ENCODE peak calls at places on chromosomes 11 and 22, in nine cellular contexts. M is activated CD8-positive, alpha-beta memory T cell treated with anti-CD3 and anti-CD28 coated beads, Interleukin-2, amount 10 ng/mL, durations not matched to agents 7 days and 5 days; I is body of pancreas; A is GM04503; Y is left cardiac atrium; L is ecto neural progenitor cell; T is NCI-H2029 treated with DMSO at 0.1 percent for 48 hours; R is stomach; N is HuH-7.5. H is an unnamed sample.

GRCh38 chr22:27185903-27186302 is 528.5 kb downstream of the MIAT start:
- DNase-seq in M (no peak), I (no peak), A (no peak), Y (no peak), L (no peak), T (no peak), R (no peak), N (no peak), H (no peak)

GRCh38 chr11:134293119-134294113 is 17.2 kb downstream of the GLB1L3 start:
- DNase-seq in M (no peak), I (no peak), A (no peak), Y (no peak), L (no peak), T (no peak), R (no peak), N (no peak), H (no peak)

GRCh38 chr11:105757107-105757506 is 147.2 kb downstream of the GRIA4 start:
- DNase-seq in M (no peak), I (no peak), A (no peak), Y (no peak), L (no peak), T (no peak), R (no peak), N (no peak), H (no peak)

GRCh38 chr22:42878561-42879305 is 21.7 kb upstream of the ARFGAP3 start:
- DNase-seq in M (no peak), I (no peak), A (no peak), Y (no peak), L (no peak), T (no peak), R (no peak), N (no peak), H (no peak)

GRCh38 chr11:44601471-44602370 is 36.3 kb downstream of the CD82 start:
- DNase-seq in M (no peak), I (no peak), A (no peak), Y (no peak), L (no peak), T (no peak), R (no peak), N (no peak), H (no peak)

GRCh38 chr11:15672822-15673221 is 558.1 kb downstream of the INSC start:
- DNase-seq in M (no peak), I (no peak), A (no peak), Y (no peak), L (peak; percentile 3), T (no peak), R (no peak), N (no peak), H (no peak)

GRCh38 chr11:65651339-65651588 is 11.5 kb downstream of the RELA start:
- DNase-seq in M (no peak), I (no peak), A (no peak), Y (no peak), L (no peak), T (no peak), R (no peak), N (no peak), H (no peak)

GRCh38 chr11:37963440-37963839 is 1365.4 kb upstream of the RAG2 start:
- DNase-seq in M (no peak), I (no peak), A (no peak), Y (no peak), L (no peak), T (no peak), R (no peak), N (no peak), H (no peak)

GRCh38 chr11:10091314-10092045 is 202.5 kb downstream of the SBF2 start:
- DNase-seq in M (no peak), I (no peak), A (no peak), Y (no peak), L (no peak), T (no peak), R (no peak), N (no peak), H (no peak)

GRCh38 chr11:14335712-14336111 is 23.3 kb downstream of the RRAS2 start:
- DNase-seq in M (no peak), I (no peak), A (no peak), Y (no peak), L (no peak), T (no peak), R (no peak), N (no peak), H (no peak)

GRCh38 chr22:23542933-23543332 is 37.2 kb downstream of the IGLL1 start:
- DNase-seq in M (no peak), I (no peak), A (no peak), Y (no peak), L (no peak), T (no peak), R (no peak), N (no peak), H (no peak)

GRCh38 chr11:112498701-112499100 is 238.0 kb upstream of the PLET1 start:
- DNase-seq in M (no peak), I (no peak), A (no peak), Y (no peak), L (no peak), T (no peak), R (no peak), N (no peak), H (no peak)

GRCh38 chr22:48249721-48250268 is 1487.3 kb downstream of the TBC1D22A start:
- DNase-seq in M (no peak), I (no peak), A (no peak), Y (no peak), L (no peak), T (no peak), R (no peak), N (no peak), H (no peak)

GRCh38 chr11:30016588-30017363 is at the start of gene KCNA4:
- DNase-seq in M (no peak), I (peak; percentile 36), A (no peak), Y (peak; percentile 49), L (peak; percentile 81), T (no peak), R (no peak), N (no peak), H (no peak)

GRCh38 chr11:8262552-8263108 is 1.0 kb downstream of the LMO1 start:
- DNase-seq in M (no peak), I (peak; percentile 58), A (no peak), Y (peak; percentile 60), L (peak; percentile 87), T (no peak), R (peak; percentile 43), N (no peak), H (no peak)

GRCh38 chr11:32426819-32427615 is 8.3 kb downstream of the WT1 start:
- DNase-seq in M (no peak), I (no peak), A (no peak), Y (peak; percentile 80), L (peak; percentile 67), T (no peak), R (no peak), N (no peak), H (no peak)

GRCh38 chr11:58613228-58613627 is 9.2 kb upstream of the CNTF start:
- DNase-seq in M (no peak), I (no peak), A (no peak), Y (no peak), L (no peak), T (no peak), R (no peak), N (no peak), H (no peak)

GRCh38 chr11:44561275-44561781 is 4.1 kb upstream of the CD82 start:
- DNase-seq in M (no peak), I (no peak), A (no peak), Y (no peak), L (no peak), T (peak; percentile 28), R (no peak), N (no peak), H (no peak)

GRCh38 chr11:68146010-68146540 is 24.9 kb upstream of the CHKA start:
- DNase-seq in M (no peak), I (peak; percentile 100), A (no peak), Y (peak; percentile 93), L (no peak), T (peak; percentile 87), R (peak; percentile 99), N (no peak), H (no peak)

GRCh38 chr11:36564376-36565032 is 3.3 kb upstream of the RAG1 start:
- DNase-seq in M (peak; percentile 61), I (peak; percentile 66), A (no peak), Y (peak; percentile 38), L (peak; percentile 58), T (peak; percentile 0), R (peak; percentile 58), N (no peak), H (peak; percentile 24)

GRCh38 chr22:20210473-20211059 is 57.6 kb downstream of the RTN4R start:
- DNase-seq in M (no peak), I (no peak), A (no peak), Y (no peak), L (no peak), T (no peak), R (no peak), N (no peak), H (no peak)

GRCh38 chr22:31630331-31631329 is 31.4 kb downstream of the PISD start:
- DNase-seq in M (peak; percentile 93), I (peak; percentile 84), A (no peak), Y (peak; percentile 94), L (peak; percentile 81), T (no peak), R (peak; percentile 79), N (no peak), H (peak; percentile 70)

H was measured in KG1.